ENCODE peak calls at places on chromosomes 5 and 9, in five cellular contexts. One of them, this sample, is unnamed.

GRCh38 chr9:125472562-125472925 is 210.9 kb downstream of the GAPVD1 start:
- DNase-seq in astrocyte: no peak
- DNase-seq in CD8-positive, alpha-beta T cell: no peak
- DNase-seq in prostate gland: no peak
- DNase-seq in PC-3: no peak
- DNase-seq in this sample: no peak

GRCh38 chr5:173582198-173583092 is 34.0 kb downstream of the BOD1 start:
- DNase-seq in astrocyte: no peak
- DNase-seq in CD8-positive, alpha-beta T cell: no peak
- DNase-seq in prostate gland: no peak
- DNase-seq in PC-3: no peak
- DNase-seq in this sample: peak; percentile 53

GRCh38 chr5:16889972-16890519 is 46.0 kb downstream of the MYO10 start:
- DNase-seq in astrocyte: peak; percentile 72
- DNase-seq in CD8-positive, alpha-beta T cell: no peak
- DNase-seq in prostate gland: no peak
- DNase-seq in PC-3: peak; percentile 67
- DNase-seq in this sample: peak; percentile 54

GRCh38 chr5:35694481-35694880 is 76.8 kb downstream of the SPEF2 start:
- DNase-seq in astrocyte: no peak
- DNase-seq in CD8-positive, alpha-beta T cell: no peak
- DNase-seq in prostate gland: no peak
- DNase-seq in PC-3: no peak
- DNase-seq in this sample: no peak

GRCh38 chr9:21812415-21812814 is 10.0 kb downstream of the MTAP start:
- DNase-seq in astrocyte: peak; percentile 65
- DNase-seq in CD8-positive, alpha-beta T cell: no peak
- DNase-seq in prostate gland: no peak
- DNase-seq in PC-3: peak; percentile 62
- DNase-seq in this sample: no peak

GRCh38 chr5:159231167-159231566 is 21.8 kb upstream of the RNF145 start:
- DNase-seq in astrocyte: no peak
- DNase-seq in CD8-positive, alpha-beta T cell: no peak
- DNase-seq in prostate gland: no peak
- DNase-seq in PC-3: no peak
- DNase-seq in this sample: no peak

GRCh38 chr9:130313103-130313858 is 47.7 kb downstream of the HMCN2 start:
- DNase-seq in astrocyte: no peak
- DNase-seq in CD8-positive, alpha-beta T cell: no peak
- DNase-seq in prostate gland: no peak
- DNase-seq in PC-3: no peak
- DNase-seq in this sample: no peak

GRCh38 chr5:65828507-65828906 is 97.9 kb upstream of the ERBIN start:
- DNase-seq in astrocyte: peak; percentile 26
- DNase-seq in CD8-positive, alpha-beta T cell: no peak
- DNase-seq in prostate gland: no peak
- DNase-seq in PC-3: no peak
- DNase-seq in this sample: no peak

GRCh38 chr9:76373173-76373771 is 21.0 kb downstream of the RFK start:
- DNase-seq in astrocyte: peak; percentile 85
- DNase-seq in CD8-positive, alpha-beta T cell: no peak
- DNase-seq in prostate gland: no peak
- DNase-seq in PC-3: no peak
- DNase-seq in this sample: no peak

GRCh38 chr9:126474201-126474765 is 139.4 kb upstream of the LMX1B start:
- DNase-seq in astrocyte: peak; percentile 64
- DNase-seq in CD8-positive, alpha-beta T cell: no peak
- DNase-seq in prostate gland: no peak
- DNase-seq in PC-3: no peak
- DNase-seq in this sample: no peak

GRCh38 chr5:151222054-151222768 is 1.7 kb downstream of the CCDC69 start:
- DNase-seq in astrocyte: no peak
- DNase-seq in CD8-positive, alpha-beta T cell: no peak
- DNase-seq in prostate gland: no peak
- DNase-seq in PC-3: no peak
- DNase-seq in this sample: no peak

GRCh38 chr5:136005371-136005770 is 23.4 kb upstream of the TGFBI start:
- DNase-seq in astrocyte: no peak
- DNase-seq in CD8-positive, alpha-beta T cell: no peak
- DNase-seq in prostate gland: no peak
- DNase-seq in PC-3: no peak
- DNase-seq in this sample: no peak

GRCh38 chr5:102547161-102547560 is 48.4 kb upstream of the SLCO6A1 start:
- DNase-seq in astrocyte: no peak
- DNase-seq in CD8-positive, alpha-beta T cell: no peak
- DNase-seq in prostate gland: no peak
- DNase-seq in PC-3: no peak
- DNase-seq in this sample: no peak

GRCh38 chr9:123663529-123663928 is 266.4 kb downstream of the DENND1A start:
- DNase-seq in astrocyte: no peak
- DNase-seq in CD8-positive, alpha-beta T cell: no peak
- DNase-seq in prostate gland: no peak
- DNase-seq in PC-3: no peak
- DNase-seq in this sample: no peak

GRCh38 chr5:1226839-1227238 is 1.7 kb downstream of the SLC6A18 start:
- DNase-seq in astrocyte: no peak
- DNase-seq in CD8-positive, alpha-beta T cell: no peak
- DNase-seq in prostate gland: no peak
- DNase-seq in PC-3: no peak
- DNase-seq in this sample: no peak

GRCh38 chr5:18990852-18991251 is 997.1 kb downstream of the CDH18 start:
- DNase-seq in astrocyte: no peak
- DNase-seq in CD8-positive, alpha-beta T cell: no peak
- DNase-seq in prostate gland: no peak
- DNase-seq in PC-3: no peak
- DNase-seq in this sample: no peak

DNA sequence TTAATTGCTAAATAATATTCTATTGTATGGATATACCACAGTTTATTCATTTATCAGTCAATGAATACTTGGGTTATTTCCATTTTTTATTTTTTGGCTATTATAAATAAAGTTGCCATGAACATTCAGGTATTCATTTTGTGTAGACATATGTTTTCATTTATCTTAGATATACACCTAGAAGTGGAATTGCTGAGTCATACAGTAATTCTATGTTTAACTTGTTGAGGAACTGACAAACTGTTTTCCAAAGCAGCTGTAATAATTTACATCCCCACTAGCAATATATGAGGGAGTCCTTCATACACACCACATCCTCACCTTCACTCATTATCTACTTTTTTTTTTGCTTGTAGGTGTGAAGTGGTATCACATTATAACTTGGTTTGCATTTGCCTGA is 123.6 kb downstream of the FBN2 start:
- DNase-seq in astrocyte: no peak
- DNase-seq in CD8-positive, alpha-beta T cell: no peak
- DNase-seq in prostate gland: no peak
- DNase-seq in PC-3: no peak
- DNase-seq in this sample: no peak
- TF ChIP-seq CTCF in astrocyte: no peak
- TF ChIP-seq CTCF in CD8-positive, alpha-beta T cell: no peak
- TF ChIP-seq CTCF in prostate gland: no peak
- TF ChIP-seq CTCF in PC-3: no peak
- TF ChIP-seq CTCF in this sample: no peak

DNA sequence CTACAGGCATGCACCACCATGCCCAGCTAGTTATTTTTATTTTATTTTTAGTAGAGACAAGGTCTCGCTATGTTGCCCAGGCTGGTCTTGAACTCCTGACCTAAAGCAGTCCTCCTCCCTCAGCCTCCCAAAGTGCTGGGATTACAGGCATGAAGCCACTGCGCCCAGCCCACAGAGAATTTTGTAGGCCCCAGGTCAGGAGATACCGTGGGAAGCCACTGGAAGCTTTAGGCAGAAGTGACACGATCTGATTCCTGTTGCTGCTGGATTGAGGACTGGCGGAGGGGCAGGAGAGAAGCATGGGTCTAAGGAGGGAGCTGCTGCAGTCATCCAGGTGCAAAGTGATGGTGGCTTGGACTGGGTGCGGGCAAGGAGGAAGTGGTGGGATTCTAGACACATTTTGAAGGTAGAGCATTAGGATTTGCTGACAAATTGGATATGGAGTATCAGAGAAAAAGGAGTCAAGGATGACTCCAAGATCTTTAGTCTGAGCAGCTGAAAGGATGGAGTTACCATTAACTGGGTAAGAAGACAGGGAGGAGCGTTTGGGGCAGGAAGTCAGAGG is 20.7 kb downstream of the TCF7 start:
- DNase-seq in astrocyte: no peak
- DNase-seq in CD8-positive, alpha-beta T cell: peak; percentile 7
- DNase-seq in prostate gland: no peak
- DNase-seq in PC-3: no peak
- DNase-seq in this sample: no peak
- H3K4me1 ChIP-seq in astrocyte: peaks cover 17% of the 10 kb centered on the region
- H3K4me1 ChIP-seq in CD8-positive, alpha-beta T cell: peaks cover 98% of the 10 kb centered on the region
- H3K4me1 ChIP-seq in prostate gland: no peaks in the 10 kb centered on the region
- H3K4me1 ChIP-seq in PC-3: peaks cover 16% of the 10 kb centered on the region
- H3K4me1 ChIP-seq in this sample: peaks cover 7% of the 10 kb centered on the region

DNA sequence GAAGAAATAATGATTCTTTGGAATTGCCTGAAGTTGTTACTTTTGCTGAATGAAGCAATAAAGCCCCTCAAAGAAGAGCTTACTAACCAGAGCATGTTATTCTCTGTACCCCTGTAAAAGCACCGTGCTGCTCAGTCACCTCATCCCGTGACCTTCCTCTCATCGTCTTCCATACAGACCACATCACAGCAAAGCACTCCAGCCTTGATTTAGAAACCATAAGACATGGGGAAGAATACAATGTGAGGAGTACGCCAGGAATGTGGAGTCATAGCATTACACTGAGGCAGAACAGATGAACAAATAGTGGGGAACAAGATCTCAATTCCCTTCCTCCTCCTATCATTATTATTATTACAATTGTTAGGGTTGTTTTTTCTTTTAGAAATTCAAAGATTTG is 49.1 kb downstream of the ERAP1 start:
- DNase-seq in astrocyte: peak; percentile 62
- DNase-seq in CD8-positive, alpha-beta T cell: no peak
- DNase-seq in prostate gland: no peak
- DNase-seq in PC-3: no peak
- DNase-seq in this sample: no peak
- TF ChIP-seq CTCF in astrocyte: no peak
- TF ChIP-seq CTCF in CD8-positive, alpha-beta T cell: no peak
- TF ChIP-seq CTCF in prostate gland: no peak
- TF ChIP-seq CTCF in PC-3: no peak
- TF ChIP-seq CTCF in this sample: no peak

GRCh38 chr5:175290379-175290778 is 153.6 kb downstream of the DRD1 start:
- DNase-seq in astrocyte: no peak
- DNase-seq in CD8-positive, alpha-beta T cell: no peak
- DNase-seq in prostate gland: no peak
- DNase-seq in PC-3: no peak
- DNase-seq in this sample: no peak
- H3K4me1 ChIP-seq in astrocyte: peaks cover 22% of the 10 kb centered on the region
- H3K4me1 ChIP-seq in CD8-positive, alpha-beta T cell: no peaks in the 10 kb centered on the region
- H3K4me1 ChIP-seq in prostate gland: no peaks in the 10 kb centered on the region
- H3K4me1 ChIP-seq in PC-3: peaks cover 3% of the 10 kb centered on the region
- H3K4me1 ChIP-seq in this sample: no peaks in the 10 kb centered on the region

DNA sequence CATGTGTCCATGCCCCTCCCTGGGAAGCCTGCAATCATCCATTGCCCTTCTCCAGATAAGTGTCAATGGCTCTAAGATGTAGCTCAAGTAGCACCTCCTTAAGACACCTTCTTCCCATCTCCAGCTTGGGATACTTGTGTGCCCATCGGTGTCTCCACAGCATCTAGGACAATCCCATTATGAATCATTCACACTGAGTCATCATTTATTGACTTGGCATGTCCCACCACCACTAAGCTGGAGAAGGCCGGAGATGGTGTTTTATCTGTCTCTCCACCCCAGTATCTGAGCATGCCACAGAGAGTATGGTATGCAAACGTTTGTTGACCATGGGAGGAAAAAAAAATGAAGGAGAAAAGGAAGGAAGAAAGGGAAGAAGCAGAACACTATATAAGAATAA is 342.2 kb downstream of the TRIM32 start:
- DNase-seq in astrocyte: no peak
- DNase-seq in CD8-positive, alpha-beta T cell: no peak
- DNase-seq in prostate gland: no peak
- DNase-seq in PC-3: peak; percentile 3
- DNase-seq in this sample: no peak
- TF ChIP-seq CTCF in astrocyte: no peak
- TF ChIP-seq CTCF in CD8-positive, alpha-beta T cell: no peak
- TF ChIP-seq CTCF in prostate gland: no peak
- TF ChIP-seq CTCF in PC-3: no peak
- TF ChIP-seq CTCF in this sample: no peak

GRCh38 chr5:170329524-170329923 is 31.9 kb upstream of the LCP2 start:
- DNase-seq in astrocyte: no peak
- DNase-seq in CD8-positive, alpha-beta T cell: no peak
- DNase-seq in prostate gland: no peak
- DNase-seq in PC-3: no peak
- DNase-seq in this sample: no peak
- H3K4me1 ChIP-seq in astrocyte: no peaks in the 10 kb centered on the region
- H3K4me1 ChIP-seq in CD8-positive, alpha-beta T cell: peaks cover 75% of the 10 kb centered on the region
- H3K4me1 ChIP-seq in prostate gland: no peaks in the 10 kb centered on the region
- H3K4me1 ChIP-seq in PC-3: no peaks in the 10 kb centered on the region
- H3K4me1 ChIP-seq in this sample: peaks cover 42% of the 10 kb centered on the region

GRCh38 chr9:1709347-1709746 is 305.8 kb upstream of the SMARCA2 start:
- DNase-seq in astrocyte: no peak
- DNase-seq in CD8-positive, alpha-beta T cell: no peak
- DNase-seq in prostate gland: peak; percentile 11
- DNase-seq in PC-3: peak; percentile 38
- DNase-seq in this sample: peak; percentile 33
- TF ChIP-seq CTCF in astrocyte: no peak
- TF ChIP-seq CTCF in CD8-positive, alpha-beta T cell: no peak
- TF ChIP-seq CTCF in prostate gland: peak; percentile 11
- TF ChIP-seq CTCF in PC-3: peak; percentile 49
- TF ChIP-seq CTCF in this sample: peak; percentile 61

DNA sequence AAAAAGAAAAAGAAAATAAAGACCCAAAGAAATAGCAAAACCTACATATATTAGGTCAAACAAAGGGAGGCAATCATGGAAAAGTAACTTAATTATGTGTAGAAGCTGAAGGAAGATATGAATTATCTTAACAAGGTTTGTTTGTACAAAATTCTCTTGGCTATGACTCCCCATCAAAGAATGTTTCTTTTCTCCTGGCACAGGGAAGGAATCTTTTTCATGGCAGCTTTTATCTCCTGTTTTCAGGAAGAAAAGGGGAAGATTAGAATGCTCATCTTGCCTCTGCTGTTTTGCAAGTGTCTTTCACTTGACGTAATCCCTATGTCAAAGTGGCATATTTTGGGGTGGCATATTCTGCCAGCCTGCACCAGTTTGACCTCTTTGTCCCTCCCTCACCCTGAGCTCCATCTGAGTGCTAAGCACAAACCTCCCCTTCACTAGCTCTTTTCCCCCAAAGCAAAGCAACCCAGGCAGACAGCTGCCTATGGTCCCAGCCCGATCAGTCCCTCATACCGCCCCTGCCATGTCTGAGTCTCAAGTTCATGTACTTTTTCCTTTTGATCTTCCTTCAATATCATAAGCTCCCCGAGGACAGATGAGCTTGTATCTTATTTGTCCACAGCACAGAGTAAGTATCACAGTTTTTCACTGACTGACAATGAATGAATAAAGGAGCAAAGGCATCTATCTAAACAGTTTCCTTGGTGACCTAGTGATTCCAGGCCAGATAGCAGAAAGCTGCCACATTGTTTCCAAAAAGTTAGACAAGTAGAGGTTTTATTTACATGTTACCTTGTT is 242.8 kb upstream of the ANKRD55 start:
- DNase-seq in astrocyte: no peak
- DNase-seq in CD8-positive, alpha-beta T cell: no peak
- DNase-seq in prostate gland: no peak
- DNase-seq in PC-3: peak; percentile 1
- DNase-seq in this sample: no peak
- H3K4me1 ChIP-seq in astrocyte: peaks cover 15% of the 10 kb centered on the region
- H3K4me1 ChIP-seq in CD8-positive, alpha-beta T cell: peaks cover 14% of the 10 kb centered on the region
- H3K4me1 ChIP-seq in prostate gland: no peaks in the 10 kb centered on the region
- H3K4me1 ChIP-seq in PC-3: peaks cover 4% of the 10 kb centered on the region
- H3K4me1 ChIP-seq in this sample: no peaks in the 10 kb centered on the region